ENCODE peak calls at places on chromosomes 11 and 22, in nine cellular contexts. W, D, V, A, I, X, E, M and U are unnamed samples.

GRCh38 chr11:86595401-86595800 is 77.0 kb downstream of the ME3 start:
- DNase-seq in W (no peak), D (no peak), V (no peak), A (no peak), I (no peak), X (no peak), E (no peak), M (no peak), U (no peak)

GRCh38 chr11:106625566-106625965 is 392.7 kb downstream of the GUCY1A2 start:
- DNase-seq in W (no peak), D (no peak), V (no peak), A (no peak), I (no peak), X (no peak), E (no peak), M (no peak), U (no peak)

GRCh38 chr11:79043726-79044125 is 397.1 kb downstream of the TENM4 start:
- DNase-seq in W (no peak), D (no peak), V (no peak), A (no peak), I (no peak), X (no peak), E (no peak), M (no peak), U (no peak)

GRCh38 chr11:134008593-134008992 is 51.8 kb upstream of the IGSF9B start:
- DNase-seq in W (no peak), D (no peak), V (no peak), A (no peak), I (no peak), X (no peak), E (no peak), M (no peak), U (no peak)

GRCh38 chr22:41181349-41182241 is 23.5 kb upstream of the L3MBTL2 start:
- DNase-seq in W (no peak), D (peak; percentile 68), V (no peak), A (no peak), I (peak; percentile 52), X (peak; percentile 37), E (no peak), M (peak; percentile 82), U (no peak)

GRCh38 chr11:76206327-76207081 is at the start of gene WNT11:
- DNase-seq in W (peak; percentile 93), D (peak; percentile 82), V (peak; percentile 69), A (no peak), I (peak; percentile 87), X (peak; percentile 82), E (peak; percentile 76), M (peak; percentile 92), U (peak; percentile 47)

GRCh38 chr11:44747339-44747738 is 20.6 kb downstream of the TSPAN18 start:
- DNase-seq in W (no peak), D (no peak), V (no peak), A (no peak), I (no peak), X (no peak), E (no peak), M (peak; percentile 15), U (no peak)

GRCh38 chr11:133506551-133507094 is 25.7 kb downstream of the OPCML start:
- DNase-seq in W (no peak), D (no peak), V (no peak), A (no peak), I (no peak), X (no peak), E (no peak), M (peak; percentile 54), U (no peak)

GRCh38 chr22:47190957-47191323 is 428.5 kb downstream of the TBC1D22A start:
- DNase-seq in W (no peak), D (no peak), V (peak; percentile 3), A (peak; percentile 46), I (no peak), X (no peak), E (no peak), M (peak; percentile 80), U (peak; percentile 4)

GRCh38 chr22:48318575-48319320 is 1508.9 kb downstream of the BRD1 start:
- DNase-seq in W (no peak), D (no peak), V (no peak), A (peak; percentile 54), I (peak; percentile 19), X (peak; percentile 0), E (peak; percentile 47), M (peak; percentile 76), U (no peak)

GRCh38 chr11:118791961-118792578 is 1.1 kb upstream of the DDX6 start:
- DNase-seq in W (no peak), D (peak; percentile 62), V (peak; percentile 33), A (peak; percentile 76), I (peak; percentile 63), X (peak; percentile 45), E (no peak), M (no peak), U (no peak)

GRCh38 chr11:66725646-66726045 is 3.4 kb downstream of the SPTBN2 start:
- DNase-seq in W (no peak), D (no peak), V (no peak), A (peak; percentile 37), I (no peak), X (no peak), E (no peak), M (no peak), U (no peak)

GRCh38 chr11:23509023-23509422 is 648.7 kb upstream of the CCDC179 start:
- DNase-seq in W (no peak), D (no peak), V (no peak), A (no peak), I (no peak), X (no peak), E (no peak), M (no peak), U (no peak)

GRCh38 chr11:128814856-128815705 is 52.0 kb downstream of the KCNJ1 start:
- DNase-seq in W (no peak), D (peak; percentile 70), V (peak; percentile 43), A (peak; percentile 82), I (no peak), X (peak; percentile 19), E (no peak), M (no peak), U (peak; percentile 34)

GRCh38 chr11:128488471-128488870 is 98.9 kb downstream of the ETS1 start:
- DNase-seq in W (no peak), D (peak; percentile 96), V (no peak), A (no peak), I (no peak), X (no peak), E (no peak), M (no peak), U (no peak)

GRCh38 chr11:119316729-119317591 is at the start of gene MCAM:
- DNase-seq in W (peak; percentile 88), D (peak; percentile 93), V (peak; percentile 33), A (peak; percentile 86), I (no peak), X (no peak), E (peak; percentile 68), M (no peak), U (peak; percentile 55)

GRCh38 chr11:68363771-68364170 is 51.4 kb downstream of the LRP5 start:
- DNase-seq in W (no peak), D (no peak), V (no peak), A (no peak), I (no peak), X (no peak), E (no peak), M (no peak), U (no peak)

GRCh38 chr11:68979931-68980775 is 633 bp downstream of the MRGPRD start:
- DNase-seq in W (peak; percentile 57), D (peak; percentile 47), V (no peak), A (peak; percentile 58), I (no peak), X (peak; percentile 5), E (peak; percentile 42), M (peak; percentile 65), U (no peak)

GRCh38 chr11:118789501-118790356 is 1.2 kb downstream of the DDX6 start:
- DNase-seq in W (no peak), D (peak; percentile 67), V (no peak), A (no peak), I (no peak), X (no peak), E (no peak), M (no peak), U (no peak)

GRCh38 chr11:95413761-95414160 is 182.8 kb upstream of the SESN3 start:
- DNase-seq in W (no peak), D (no peak), V (no peak), A (no peak), I (no peak), X (no peak), E (no peak), M (no peak), U (no peak)

GRCh38 chr11:83511646-83512045 is 225.5 kb upstream of the CCDC90B start:
- DNase-seq in W (no peak), D (no peak), V (no peak), A (no peak), I (no peak), X (no peak), E (no peak), M (no peak), U (no peak)

GRCh38 chr11:1419811-1420210 is 30.1 kb downstream of the BRSK2 start:
- DNase-seq in W (no peak), D (no peak), V (no peak), A (no peak), I (no peak), X (no peak), E (no peak), M (no peak), U (no peak)

GRCh38 chr11:108388576-108388975 is 78.8 kb downstream of the C11orf65 start:
- DNase-seq in W (no peak), D (no peak), V (no peak), A (no peak), I (no peak), X (no peak), E (no peak), M (no peak), U (no peak)

GRCh38 chr22:22390989-22391388 is 117.6 kb downstream of the ZNF280B start:
- DNase-seq in W (no peak), D (no peak), V (no peak), A (no peak), I (no peak), X (no peak), E (no peak), M (no peak), U (no peak)
- TF ChIP-seq POLR2A in W (no peak), D (no peak), V (no peak), A (no peak), I (no peak), X (no peak), E (no peak), M (no peak), U (no peak)

GRCh38 chr22:26168934-26169311 is 339 bp upstream of the SEZ6L start:
- DNase-seq in W (no peak), D (no peak), V (no peak), A (no peak), I (no peak), X (no peak), E (no peak), M (no peak), U (no peak)
- H3K4me3 ChIP-seq in W (peak overlapping the region; percentile 42), D (no peak overlapping the region), V (no peak overlapping the region), A (peak overlapping the region; percentile 56), I (peak overlapping the region; percentile 37), X (peak overlapping the region; percentile 32), E (peak overlapping the region; percentile 38), M (no peak overlapping the region), U (no peak overlapping the region)

GRCh38 chr11:3218483-3219280 is at the start of gene MRGPRG:
- DNase-seq in W (no peak), D (no peak), V (peak; percentile 6), A (peak; percentile 57), I (peak; percentile 40), X (peak; percentile 6), E (no peak), M (peak; percentile 72), U (peak; percentile 6)
- TF ChIP-seq POLR2A in W (no peak), D (no peak), V (no peak), A (no peak), I (no peak), X (no peak), E (no peak), M (no peak), U (no peak)

GRCh38 chr11:70716986-70717775 is 318.9 kb downstream of the CTTN start:
- DNase-seq in W (no peak), D (peak; percentile 82), V (no peak), A (no peak), I (no peak), X (no peak), E (no peak), M (no peak), U (no peak)
- H3K4me3 ChIP-seq in W (no peak overlapping the region), D (no peak overlapping the region), V (no peak overlapping the region), A (no peak overlapping the region), I (no peak overlapping the region), X (no peak overlapping the region), E (no peak overlapping the region), M (no peak overlapping the region), U (no peak overlapping the region)